ENCODE peak calls at places on chromosomes 11 and 22, in seven cellular contexts. B is pancreas; R is activated T-helper 1 cell treated with anti-CD3 and anti-CD28 coated beads, Interleukin-12 subunit alpha, Interleukin-12 subunit beta, Interleukin-2, Interleukin-4 antibody, amounts not matched to agents 30 ng/mL and 10 ng/mL and 1 ng/mL, durations not matched to agents 14 hours and 24 hours and 36 hours; J is ELF-1; C is stimulated activated CD4-positive, alpha-beta T cell treated with anti-CD3 and anti-CD28 coated beads, Interleukin-4, amount 100 ng/mL, for 1 hour; Q is COR-L47; Z is progenitor cell of endocrine pancreas. I is an unnamed sample.

GRCh38 chr11:66421492-66422205 is 814 bp downstream of the NPAS4 start:
- DNase-seq in B (peak), R (peak), J (peak), C (peak), Q (no peak), Z (peak), I (peak)

GRCh38 chr11:100815787-100816330 is 128.8 kb downstream of the ARHGAP42 start:
- DNase-seq in B (no peak), R (no peak), J (no peak), C (no peak), Q (no peak), Z (no peak), I (no peak)

GRCh38 chr11:112613051-112613972 is 347.9 kb upstream of the NCAM1 start:
- DNase-seq in B (peak), R (no peak), J (no peak), C (no peak), Q (no peak), Z (no peak), I (no peak)

GRCh38 chr11:33147559-33147958 is 13.7 kb downstream of the CSTF3 start:
- DNase-seq in B (no peak), R (no peak), J (no peak), C (no peak), Q (no peak), Z (no peak), I (no peak)

GRCh38 chr11:69297926-69298777 is 4.2 kb downstream of the MYEOV start:
- DNase-seq in B (peak), R (peak), J (peak), C (no peak), Q (no peak), Z (no peak), I (peak)

GRCh38 chr11:92702771-92703170 is 266.7 kb upstream of the MTNR1B start:
- DNase-seq in B (no peak), R (no peak), J (no peak), C (no peak), Q (no peak), Z (no peak), I (no peak)

GRCh38 chr22:41181349-41182241 is 23.5 kb upstream of the L3MBTL2 start:
- DNase-seq in B (no peak), R (no peak), J (peak), C (no peak), Q (no peak), Z (no peak), I (no peak)

GRCh38 chr11:27926981-27927481 is 180.9 kb downstream of the KIF18A start:
- DNase-seq in B (no peak), R (no peak), J (no peak), C (no peak), Q (no peak), Z (no peak), I (no peak)

GRCh38 chr22:38549106-38549884 is 20.7 kb downstream of the DMC1 start:
- DNase-seq in B (no peak), R (no peak), J (no peak), C (no peak), Q (no peak), Z (no peak), I (no peak)

GRCh38 chr11:29773656-29774264 is 243.1 kb downstream of the KCNA4 start:
- DNase-seq in B (no peak), R (no peak), J (peak), C (no peak), Q (no peak), Z (peak), I (no peak)

GRCh38 chr22:31838917-31839316 is 85.1 kb downstream of the DEPDC5 start:
- DNase-seq in B (no peak), R (no peak), J (no peak), C (no peak), Q (no peak), Z (no peak), I (no peak)

GRCh38 chr11:124315052-124315451 is 1.3 kb upstream of the OR8D1 start:
- DNase-seq in B (no peak), R (no peak), J (no peak), C (no peak), Q (no peak), Z (no peak), I (no peak)

GRCh38 chr11:32374261-32374711 is 61.1 kb downstream of the WT1 start:
- DNase-seq in B (no peak), R (peak), J (peak), C (peak), Q (peak), Z (no peak), I (no peak)

GRCh38 chr22:44811141-44811540 is 58.8 kb downstream of the ARHGAP8 start:
- DNase-seq in B (peak), R (no peak), J (no peak), C (no peak), Q (no peak), Z (no peak), I (no peak)

GRCh38 chr11:1827095-1827797 is 7.5 kb upstream of the SYT8 start:
- DNase-seq in B (peak), R (no peak), J (no peak), C (no peak), Q (peak), Z (no peak), I (no peak)

GRCh38 chr22:45830531-45831245 is 146.3 kb downstream of the WNT7B start:
- DNase-seq in B (no peak), R (no peak), J (no peak), C (no peak), Q (no peak), Z (no peak), I (no peak)

GRCh38 chr11:78313898-78314297 is 103.7 kb downstream of the GAB2 start:
- DNase-seq in B (no peak), R (no peak), J (no peak), C (no peak), Q (no peak), Z (no peak), I (no peak)

GRCh38 chr11:124763156-124763947 is 1.3 kb upstream of the ESAM start:
- DNase-seq in B (peak), R (peak), J (peak), C (peak), Q (peak), Z (peak), I (peak)

I was measured in effector CD8-positive, alpha-beta T cell.